ENCODE peak calls at places on chromosomes 4 and X, in seven cellular contexts. J is H1, P is HepG2, K is transverse colon, F is K562, H is suprapubic skin, D is GM12878. X is an unnamed sample.

GRCh38 chrX:17007134-17007768 is 60.8 kb downstream of the REPS2 start:
- DNase-seq in J (no peak), P (peak; percentile 4), K (no peak), F (peak; percentile 30), H (no peak), D (no peak), X (no peak)

GRCh38 chr4:14054391-14054790 is 426.9 kb upstream of the BOD1L1 start:
- DNase-seq in J (no peak), P (no peak), K (no peak), F (no peak), H (no peak), D (no peak), X (no peak)

GRCh38 chr4:16225139-16225538 is 1.1 kb downstream of the TAPT1 start:
- DNase-seq in J (no peak), P (no peak), K (no peak), F (no peak), H (no peak), D (no peak), X (no peak)

GRCh38 chrX:9352683-9353430 is 112.0 kb upstream of the TBL1X start:
- DNase-seq in J (no peak), P (peak; percentile 4), K (peak; percentile 41), F (peak; percentile 91), H (no peak), D (peak; percentile 38), X (peak; percentile 49)

GRCh38 chr4:133156096-133156495 is 7.0 kb downstream of the PCDH10 start:
- DNase-seq in J (no peak), P (no peak), K (no peak), F (no peak), H (no peak), D (no peak), X (no peak)

GRCh38 chr4:80340036-80340435 is 4.5 kb downstream of the CFAP299 start:
- DNase-seq in J (no peak), P (no peak), K (no peak), F (no peak), H (no peak), D (no peak), X (no peak)

GRCh38 chrX:106281383-106281782 is 113.3 kb downstream of the PWWP3B start:
- DNase-seq in J (no peak), P (no peak), K (no peak), F (no peak), H (no peak), D (no peak), X (no peak)

GRCh38 chr4:123415977-123416376 is 19.4 kb downstream of the SPRY1 start:
- DNase-seq in J (no peak), P (peak; percentile 82), K (no peak), F (peak; percentile 37), H (no peak), D (no peak), X (no peak)

GRCh38 chr4:113452868-113453620 is 308.5 kb downstream of the CAMK2D start:
- DNase-seq in J (no peak), P (no peak), K (no peak), F (no peak), H (no peak), D (no peak), X (no peak)

GRCh38 chr4:5045099-5045498 is 6.2 kb upstream of the STK32B start:
- DNase-seq in J (no peak), P (no peak), K (peak; percentile 18), F (peak; percentile 20), H (no peak), D (no peak), X (no peak)

GRCh38 chrX:261858-262390 is 19.3 kb upstream of the PLCXD1 start:
- DNase-seq in J (no peak), P (no peak), K (no peak), F (no peak), H (no peak), D (no peak), X (no peak)

GRCh38 chrX:267771-268261 is 13.4 kb upstream of the PLCXD1 start:
- DNase-seq in J (no peak), P (no peak), K (peak; percentile 44), F (no peak), H (no peak), D (no peak), X (peak; percentile 23)

GRCh38 chrX:265502-265901 is 15.7 kb upstream of the PLCXD1 start:
- DNase-seq in J (peak; percentile 17), P (no peak), K (no peak), F (no peak), H (no peak), D (no peak), X (peak; percentile 13)

GRCh38 chrX:262391-262909 is 18.7 kb upstream of the PLCXD1 start:
- DNase-seq in J (no peak), P (peak; percentile 68), K (no peak), F (no peak), H (no peak), D (no peak), X (peak; percentile 29)

GRCh38 chrX:264634-265455 is 16.3 kb upstream of the PLCXD1 start:
- DNase-seq in J (peak; percentile 23), P (peak; percentile 71), K (no peak), F (no peak), H (no peak), D (no peak), X (peak; percentile 76)
- TF ChIP-seq POLR2AphosphoS5 in J (no peak), P (no peak), K (no peak), F (no peak), H (no peak), D (no peak), X (peak; percentile 21)

GRCh38 chrX:40092808-40093435 is 4.8 kb downstream of the BCOR start:
- DNase-seq in J (no peak), P (no peak), K (no peak), F (no peak), H (no peak), D (no peak), X (no peak)

GRCh38 chrX:40093586-40093985 is 4.2 kb downstream of the BCOR start:
- DNase-seq in J (no peak), P (no peak), K (no peak), F (no peak), H (no peak), D (no peak), X (no peak)

GRCh38 chrX:40094900-40095587 is 2.7 kb downstream of the BCOR start:
- DNase-seq in J (no peak), P (no peak), K (no peak), F (no peak), H (no peak), D (no peak), X (no peak)

GRCh38 chrX:40095588-40096394 is 2.0 kb downstream of the BCOR start:
- DNase-seq in J (no peak), P (no peak), K (no peak), F (peak; percentile 56), H (no peak), D (no peak), X (no peak)

GRCh38 chrX:40094041-40094899 is 3.5 kb downstream of the BCOR start:
- DNase-seq in J (peak; percentile 52), P (no peak), K (peak; percentile 60), F (peak; percentile 86), H (no peak), D (no peak), X (no peak)
- H3K9me3 ChIP-seq in J (no peaks in the 10 kb centered on the region), P (no peaks in the 10 kb centered on the region), K (no peaks in the 10 kb centered on the region), F (no peaks in the 10 kb centered on the region), H (no peaks in the 10 kb centered on the region), D (no peaks in the 10 kb centered on the region), X (no peaks in the 10 kb centered on the region)

DNA sequence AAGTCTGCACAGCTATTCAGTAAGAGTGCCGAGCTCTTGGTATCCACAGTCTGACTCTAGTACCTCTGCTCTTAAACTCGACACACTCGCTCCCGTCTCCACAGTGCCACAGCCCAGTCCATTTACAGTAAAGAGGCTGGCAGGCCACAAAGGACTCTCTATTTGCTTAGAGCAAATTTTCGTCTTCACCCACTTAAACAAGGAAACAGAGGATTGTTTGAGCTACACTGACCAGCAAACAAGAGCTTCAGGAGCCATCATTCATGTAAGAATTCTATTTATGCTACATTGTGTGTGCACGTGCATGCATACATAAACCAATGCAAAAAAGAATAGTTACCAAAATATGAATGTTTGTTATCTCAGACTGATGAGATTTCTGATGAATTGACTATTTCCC is 290.2 kb downstream of the USP46 start:
- DNase-seq in J (no peak), P (peak; percentile 91), K (no peak), F (no peak), H (no peak), D (no peak), X (no peak)
- TF ChIP-seq EP300 in J (no peak), P (peak; percentile 34), K (no peak), F (no peak), H (no peak), D (no peak), X (no peak)

DNA sequence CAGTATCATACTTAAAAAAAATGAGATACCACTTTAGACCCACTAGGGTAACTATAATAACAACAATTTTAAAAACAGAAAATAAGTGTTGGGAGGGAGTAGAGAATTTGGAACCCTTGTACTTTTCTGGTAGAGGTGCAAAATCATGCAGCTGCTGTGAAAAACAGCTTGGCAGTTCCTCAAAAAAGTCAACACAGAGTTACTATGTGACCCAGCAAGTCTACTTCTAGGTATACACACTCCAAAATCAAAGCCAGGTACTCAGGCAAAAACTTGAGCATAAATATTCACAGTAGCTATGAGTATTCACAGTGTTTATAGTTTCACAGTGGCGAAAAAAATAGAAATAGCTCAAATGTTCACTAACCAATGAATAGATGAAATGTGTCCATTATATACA is 11.6 kb upstream of the LHFPL1 start:
- DNase-seq in J (no peak), P (no peak), K (no peak), F (no peak), H (no peak), D (no peak), X (no peak)
- TF ChIP-seq POLR2AphosphoS5 in J (no peak), P (no peak), K (no peak), F (no peak), H (no peak), D (no peak), X (no peak)

GRCh38 chrX:68503830-68504229 is 5.0 kb downstream of the YIPF6 start:
- DNase-seq in J (no peak), P (no peak), K (no peak), F (no peak), H (no peak), D (no peak), X (no peak)
- H3K9me3 ChIP-seq in J (no peaks in the 10 kb centered on the region), P (no peaks in the 10 kb centered on the region), K (no peaks in the 10 kb centered on the region), F (no peaks in the 10 kb centered on the region), H (no peaks in the 10 kb centered on the region), D (no peaks in the 10 kb centered on the region), X (no peaks in the 10 kb centered on the region)

DNA sequence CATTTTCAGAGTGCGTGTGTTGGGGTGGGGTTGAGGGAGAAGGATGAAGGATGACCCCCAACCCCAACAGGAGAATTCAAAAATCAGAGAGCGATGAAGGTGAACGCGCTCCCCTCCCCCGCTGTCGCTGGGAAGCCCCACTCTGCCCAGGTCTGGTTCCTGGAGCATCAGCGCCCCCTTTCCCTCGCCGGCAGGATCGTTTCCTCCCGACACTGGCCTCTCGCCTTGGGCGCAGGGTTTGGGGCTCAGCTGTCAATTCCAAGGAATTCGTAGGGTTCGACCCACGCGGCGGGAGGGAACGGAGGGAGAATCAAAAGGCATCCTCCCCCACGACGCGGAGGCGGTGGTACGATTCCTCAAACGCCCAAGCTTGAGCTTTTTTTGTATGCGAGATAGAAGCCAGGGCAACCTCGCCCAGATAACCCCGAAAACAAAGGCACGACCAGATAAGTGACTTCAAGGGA is 997 bp upstream of the PDGFRA start:
- DNase-seq in J (peak; percentile 93), P (peak; percentile 5), K (peak; percentile 68), F (peak; percentile 32), H (peak; percentile 83), D (no peak), X (peak; percentile 59)
- TF ChIP-seq EP300 in J (no peak), P (no peak), K (no peak), F (no peak), H (no peak), D (no peak), X (no peak)

GRCh38 chr4:28211714-28212470 is 1351.3 kb downstream of the STIM2 start:
- DNase-seq in J (no peak), P (no peak), K (no peak), F (no peak), H (no peak), D (no peak), X (no peak)

GRCh38 chr4:28209371-28209924 is 1348.8 kb downstream of the STIM2 start:
- DNase-seq in J (no peak), P (no peak), K (no peak), F (no peak), H (no peak), D (no peak), X (no peak)
- TF ChIP-seq POLR2AphosphoS5 in J (no peak), P (no peak), K (no peak), F (no peak), H (no peak), D (no peak), X (no peak)

X was measured in stomach.